ENCODE peak calls at places on chromosomes 7 and 10, in four cellular contexts. N, Z, B and O are unnamed samples.

GRCh38 chr7:44964384-44964830 is 14.4 kb downstream of the MYO1G start:
- DNase-seq in N (no peak), Z (peak), B (no peak), O (no peak)

GRCh38 chr10:13000431-13000830 is 1.1 kb downstream of the CCDC3 start:
- DNase-seq in N (no peak), Z (no peak), B (no peak), O (no peak)

GRCh38 chr7:148914208-148914777 is 30.2 kb upstream of the EZH2 start:
- DNase-seq in N (peak), Z (peak), B (no peak), O (no peak)

GRCh38 chr10:3255086-3255485 is 82.5 kb upstream of the PITRM1 start:
- DNase-seq in N (no peak), Z (no peak), B (no peak), O (no peak)

GRCh38 chr10:78177431-78178185 is 143.9 kb downstream of the RPS24 start:
- DNase-seq in N (no peak), Z (no peak), B (no peak), O (no peak)

GRCh38 chr7:138935438-138936079 is 45.6 kb downstream of the KIAA1549 start:
- DNase-seq in N (no peak), Z (peak), B (peak), O (no peak)

GRCh38 chr10:86758231-86759072 is 2.0 kb downstream of the BMPR1A start:
- DNase-seq in N (no peak), Z (no peak), B (no peak), O (no peak)

GRCh38 chr7:31261373-31261772 is 79.2 kb downstream of the NEUROD6 start:
- DNase-seq in N (no peak), Z (no peak), B (no peak), O (no peak)

GRCh38 chr7:22996470-22996869 is 17.5 kb downstream of the HYCC1 start:
- DNase-seq in N (no peak), Z (no peak), B (no peak), O (no peak)

GRCh38 chr7:93828260-93828659 is 62.3 kb downstream of the TFPI2 start:
- DNase-seq in N (no peak), Z (no peak), B (no peak), O (no peak)

GRCh38 chr10:76882245-76882644 is 755.4 kb downstream of the KCNMA1 start:
- DNase-seq in N (no peak), Z (no peak), B (no peak), O (no peak)

GRCh38 chr10:46325021-46325420 is 38.2 kb downstream of the ANTXRL start:
- DNase-seq in N (no peak), Z (peak), B (no peak), O (no peak)

GRCh38 chr10:12985347-12985746 is 16.2 kb downstream of the CCDC3 start:
- DNase-seq in N (peak), Z (no peak), B (no peak), O (no peak)

GRCh38 chr7:128217030-128217805 is 23.9 kb upstream of the LEP start:
- DNase-seq in N (no peak), Z (peak), B (no peak), O (no peak)

GRCh38 chr10:113319450-113319849 is 233.4 kb upstream of the HABP2 start:
- DNase-seq in N (no peak), Z (no peak), B (no peak), O (no peak)

GRCh38 chr10:62422068-62422590 is 48.0 kb downstream of the ZNF365 start:
- DNase-seq in N (no peak), Z (peak), B (no peak), O (no peak)